ENCODE peak calls at places on chromosomes 2 and 18, in nine cellular contexts. W, P, H, Q, K, Y, N, X and D are unnamed samples.

GRCh38 chr2:25125189-25125588 is 43.2 kb downstream of the POMC start:
- DNase-seq in W (no peak), P (no peak), H (no peak), Q (no peak), K (no peak), Y (no peak), N (no peak), X (no peak), D (no peak)

GRCh38 chr2:38093503-38093902 is 17.6 kb upstream of the CYP1B1 start:
- DNase-seq in W (no peak), P (no peak), H (no peak), Q (no peak), K (no peak), Y (no peak), N (no peak), X (no peak), D (no peak)

GRCh38 chr2:225766431-225766830 is 366.9 kb downstream of the NYAP2 start:
- DNase-seq in W (no peak), P (peak), H (no peak), Q (no peak), K (no peak), Y (no peak), N (peak), X (no peak), D (no peak)

GRCh38 chr2:226378733-226379132 is 420.9 kb downstream of the IRS1 start:
- DNase-seq in W (no peak), P (peak), H (no peak), Q (no peak), K (no peak), Y (no peak), N (peak), X (no peak), D (peak)

GRCh38 chr2:72887032-72887835 is at the start of gene SPR:
- DNase-seq in W (peak), P (peak), H (no peak), Q (no peak), K (no peak), Y (peak), N (peak), X (peak), D (peak)

GRCh38 chr2:216365518-216365917 is 6.8 kb downstream of the MARCHF4 start:
- DNase-seq in W (no peak), P (no peak), H (no peak), Q (no peak), K (no peak), Y (no peak), N (no peak), X (no peak), D (no peak)

GRCh38 chr2:64989982-64990614 is 899 bp downstream of the SLC1A4 start:
- DNase-seq in W (peak), P (no peak), H (no peak), Q (no peak), K (no peak), Y (no peak), N (no peak), X (no peak), D (no peak)

GRCh38 chr2:30041884-30042283 is 104.9 kb upstream of the YPEL5 start:
- DNase-seq in W (no peak), P (no peak), H (no peak), Q (no peak), K (no peak), Y (no peak), N (no peak), X (no peak), D (no peak)

GRCh38 chr2:65411056-65411795 is 21.2 kb downstream of the SPRED2 start:
- DNase-seq in W (no peak), P (no peak), H (no peak), Q (no peak), K (no peak), Y (no peak), N (no peak), X (no peak), D (no peak)

GRCh38 chr2:121777699-121778058 is 22.2 kb downstream of the TSN start:
- DNase-seq in W (no peak), P (peak), H (no peak), Q (no peak), K (no peak), Y (no peak), N (peak), X (peak), D (peak)

GRCh38 chr2:85504434-85505261 is 34.3 kb upstream of the MAT2A start:
- DNase-seq in W (no peak), P (peak), H (no peak), Q (peak), K (peak), Y (no peak), N (peak), X (peak), D (peak)

GRCh38 chr2:235618039-235618438 is 124.2 kb downstream of the AGAP1 start:
- DNase-seq in W (no peak), P (peak), H (no peak), Q (no peak), K (no peak), Y (no peak), N (peak), X (no peak), D (peak)

GRCh38 chr2:227888289-227888688 is 16.9 kb downstream of the DAW1 start:
- DNase-seq in W (no peak), P (no peak), H (no peak), Q (no peak), K (no peak), Y (peak), N (no peak), X (no peak), D (no peak)

GRCh38 chr2:69454976-69455375 is 17.7 kb upstream of the NFU1 start:
- DNase-seq in W (no peak), P (no peak), H (no peak), Q (no peak), K (no peak), Y (no peak), N (no peak), X (no peak), D (no peak)

GRCh38 chr2:234376229-234376628 is 120.7 kb downstream of the ARL4C start:
- DNase-seq in W (no peak), P (no peak), H (no peak), Q (no peak), K (no peak), Y (no peak), N (no peak), X (no peak), D (no peak)

GRCh38 chr18:63578357-63578958 is 8.7 kb upstream of the SERPINB13 start:
- DNase-seq in W (no peak), P (peak), H (peak), Q (peak), K (no peak), Y (no peak), N (peak), X (no peak), D (peak)

GRCh38 chr2:125168442-125168841 is 1143.4 kb downstream of the CNTNAP5 start:
- DNase-seq in W (no peak), P (no peak), H (no peak), Q (no peak), K (no peak), Y (no peak), N (peak), X (no peak), D (no peak)

GRCh38 chr2:37641582-37642111 is 29.8 kb downstream of the CDC42EP3 start:
- DNase-seq in W (no peak), P (peak), H (no peak), Q (peak), K (peak), Y (no peak), N (no peak), X (no peak), D (peak)

GRCh38 chr18:79952457-79952995 is 1.1 kb upstream of the SLC66A2 start:
- DNase-seq in W (no peak), P (no peak), H (no peak), Q (no peak), K (no peak), Y (no peak), N (no peak), X (no peak), D (no peak)

GRCh38 chr2:179917272-179917671 is 55.9 kb upstream of the ZNF385B start:
- DNase-seq in W (no peak), P (peak), H (no peak), Q (no peak), K (peak), Y (no peak), N (peak), X (no peak), D (peak)

GRCh38 chr2:160402498-160402897 is 91.1 kb downstream of the RBMS1 start:
- DNase-seq in W (no peak), P (no peak), H (no peak), Q (no peak), K (no peak), Y (no peak), N (no peak), X (no peak), D (no peak)

GRCh38 chr2:143939976-143940375 is 579.9 kb downstream of the ZEB2 start:
- DNase-seq in W (no peak), P (peak), H (no peak), Q (no peak), K (no peak), Y (no peak), N (peak), X (no peak), D (peak)

GRCh38 chr2:61426267-61426897 is 44.5 kb downstream of the USP34 start:
- DNase-seq in W (peak), P (no peak), H (no peak), Q (no peak), K (no peak), Y (peak), N (peak), X (no peak), D (no peak)

GRCh38 chr2:1321297-1321696 is 92.0 kb upstream of the TPO start:
- DNase-seq in W (no peak), P (no peak), H (no peak), Q (no peak), K (no peak), Y (no peak), N (no peak), X (no peak), D (no peak)

GRCh38 chr2:38634684-38635083 is 31.2 kb upstream of the GALM start:
- DNase-seq in W (no peak), P (no peak), H (no peak), Q (no peak), K (no peak), Y (no peak), N (no peak), X (no peak), D (no peak)

GRCh38 chr2:52335727-52336126 is 1303.8 kb upstream of the NRXN1 start:
- DNase-seq in W (no peak), P (no peak), H (no peak), Q (no peak), K (no peak), Y (no peak), N (no peak), X (no peak), D (no peak)

GRCh38 chr2:225137971-225138370 is 95.7 kb upstream of the DOCK10 start:
- DNase-seq in W (no peak), P (peak), H (no peak), Q (no peak), K (no peak), Y (no peak), N (peak), X (peak), D (peak)

GRCh38 chr18:59357928-59358327 is 1.1 kb downstream of the LMAN1 start:
- DNase-seq in W (no peak), P (peak), H (no peak), Q (no peak), K (no peak), Y (no peak), N (peak), X (peak), D (peak)

GRCh38 chr18:44079602-44080001 is 601.1 kb upstream of the SETBP1 start:
- DNase-seq in W (no peak), P (peak), H (no peak), Q (peak), K (no peak), Y (no peak), N (peak), X (peak), D (no peak)

GRCh38 chr2:230541934-230542380 is 126.0 kb downstream of the SP100 start:
- DNase-seq in W (no peak), P (peak), H (no peak), Q (no peak), K (no peak), Y (no peak), N (peak), X (peak), D (peak)

GRCh38 chr2:233213011-233213410 is 38.5 kb upstream of the ATG16L1 start:
- DNase-seq in W (no peak), P (no peak), H (no peak), Q (no peak), K (no peak), Y (no peak), N (no peak), X (peak), D (no peak)

GRCh38 chr2:189659734-189660133 is 1.5 kb upstream of the ASNSD1 start:
- DNase-seq in W (no peak), P (peak), H (no peak), Q (no peak), K (no peak), Y (no peak), N (no peak), X (no peak), D (no peak)

GRCh38 chr2:217707116-217707742 is 295.6 kb downstream of the TNS1 start:
- DNase-seq in W (no peak), P (peak), H (no peak), Q (no peak), K (no peak), Y (no peak), N (peak), X (peak), D (peak)

GRCh38 chr2:42566837-42567251 is 1.6 kb upstream of the MTA3 start:
- DNase-seq in W (no peak), P (no peak), H (no peak), Q (no peak), K (no peak), Y (no peak), N (no peak), X (no peak), D (no peak)

GRCh38 chr18:80012714-80013113 is 21.5 kb upstream of the RBFA start:
- DNase-seq in W (no peak), P (no peak), H (no peak), Q (no peak), K (no peak), Y (no peak), N (no peak), X (no peak), D (no peak)

GRCh38 chr2:30923575-30923974 is 116.3 kb upstream of the CAPN13 start:
- DNase-seq in W (no peak), P (no peak), H (no peak), Q (no peak), K (no peak), Y (no peak), N (no peak), X (no peak), D (no peak)

GRCh38 chr18:63336366-63337099 is 17.0 kb upstream of the BCL2 start:
- DNase-seq in W (no peak), P (peak), H (no peak), Q (peak), K (peak), Y (no peak), N (peak), X (peak), D (peak)

GRCh38 chr2:138827426-138828054 is 47.4 kb upstream of the NXPH2 start:
- DNase-seq in W (no peak), P (peak), H (no peak), Q (peak), K (peak), Y (no peak), N (peak), X (peak), D (peak)

GRCh38 chr18:24214144-24214543 is 75.3 kb downstream of the CABYR start:
- DNase-seq in W (no peak), P (no peak), H (no peak), Q (no peak), K (no peak), Y (no peak), N (no peak), X (no peak), D (no peak)

GRCh38 chr18:48946329-48946835 is 4.4 kb downstream of the SMAD7 start:
- DNase-seq in W (peak), P (peak), H (no peak), Q (no peak), K (no peak), Y (peak), N (peak), X (no peak), D (peak)

DNA sequence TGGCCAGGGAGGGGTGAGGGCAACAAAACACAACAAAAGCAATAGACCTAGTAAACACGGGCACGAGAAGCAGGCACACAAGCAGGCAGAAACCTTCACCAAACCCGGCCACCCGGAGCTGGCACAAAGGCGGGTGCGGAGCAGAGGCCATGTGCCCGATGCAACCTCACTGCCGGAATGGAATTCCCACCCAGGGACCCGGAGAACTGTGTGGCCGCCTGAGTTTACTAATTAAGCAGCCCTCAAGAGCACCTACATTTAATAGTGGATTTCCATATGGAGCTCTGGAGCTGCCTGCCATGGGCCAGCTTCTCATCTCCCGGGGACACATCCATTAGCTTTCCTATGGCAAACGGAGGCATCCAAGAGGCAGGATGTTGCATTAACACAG is 104.3 kb upstream of the SMIM21 start:
- DNase-seq in W (no peak), P (no peak), H (no peak), Q (no peak), K (no peak), Y (no peak), N (no peak), X (no peak), D (no peak)
- TF ChIP-seq CTCF in W (no peak), P (no peak), H (no peak), Q (no peak), K (no peak), Y (no peak), N (no peak), X (no peak), D (no peak)

DNA sequence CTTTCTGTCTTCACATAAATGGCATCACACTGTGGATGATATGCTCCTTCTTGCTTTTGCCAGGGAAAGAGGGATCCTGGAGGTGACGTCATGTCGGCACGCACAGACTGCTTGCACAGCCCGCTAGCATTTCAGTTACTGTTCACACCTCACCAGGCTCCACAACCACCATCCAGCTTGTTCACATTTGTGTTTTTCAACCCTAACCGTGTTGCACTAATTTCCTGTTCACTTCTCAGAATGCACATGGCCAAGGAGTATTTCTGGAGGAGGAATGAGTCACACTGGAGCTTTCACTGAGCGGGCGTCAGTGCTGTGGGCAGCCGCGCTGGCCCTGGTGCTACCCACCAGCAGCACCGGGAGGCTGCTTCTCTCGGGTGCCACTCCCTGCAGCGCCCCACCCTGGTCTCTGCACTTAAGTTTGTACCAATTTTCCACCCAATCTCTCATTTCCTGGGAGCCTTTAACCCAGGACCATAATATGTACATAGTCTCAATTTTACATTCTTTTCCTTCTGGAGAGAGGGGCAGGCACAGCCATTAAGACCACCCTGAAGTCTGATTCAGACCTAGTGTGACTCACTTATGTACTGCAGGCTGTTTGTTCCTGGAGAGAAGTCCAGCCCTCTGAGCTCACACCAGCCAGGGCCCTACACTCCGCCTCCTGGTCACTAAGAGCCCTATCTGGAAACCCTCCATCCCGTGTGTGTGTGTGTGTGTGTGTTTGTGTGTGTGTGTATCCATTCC is 65.1 kb downstream of the MBP start:
- DNase-seq in W (no peak), P (peak), H (no peak), Q (peak), K (peak), Y (peak), N (peak), X (no peak), D (peak)
- TF ChIP-seq CTCF in W (no peak), P (peak), H (no peak), Q (peak), K (no peak), Y (no peak), N (peak), X (peak), D (peak)

GRCh38 chr2:175181104-175181876 is at the start of gene ATP5MC3:
- DNase-seq in W (peak), P (peak), H (peak), Q (peak), K (peak), Y (peak), N (peak), X (peak), D (peak)
- TF ChIP-seq CTCF in W (no peak), P (peak), H (no peak), Q (no peak), K (peak), Y (peak), N (peak), X (peak), D (peak)

GRCh38 chr2:151891566-151892194 is 63.5 kb upstream of the ARL5A start:
- DNase-seq in W (no peak), P (no peak), H (no peak), Q (no peak), K (no peak), Y (no peak), N (no peak), X (no peak), D (no peak)
- TF ChIP-seq CTCF in W (no peak), P (no peak), H (no peak), Q (no peak), K (no peak), Y (no peak), N (no peak), X (no peak), D (no peak)

GRCh38 chr18:8895341-8895740 is 190.0 kb downstream of the MTCL1 start:
- DNase-seq in W (no peak), P (no peak), H (no peak), Q (no peak), K (no peak), Y (no peak), N (no peak), X (no peak), D (no peak)

GRCh38 chr18:8895987-8896619 is 190.7 kb downstream of the MTCL1 start:
- DNase-seq in W (no peak), P (peak), H (no peak), Q (peak), K (peak), Y (no peak), N (peak), X (peak), D (peak)

GRCh38 chr18:8901019-8901418 is 195.7 kb downstream of the MTCL1 start:
- DNase-seq in W (no peak), P (no peak), H (no peak), Q (no peak), K (no peak), Y (no peak), N (no peak), X (no peak), D (no peak)

GRCh38 chr18:8900552-8900951 is 195.2 kb downstream of the MTCL1 start:
- DNase-seq in W (no peak), P (no peak), H (no peak), Q (no peak), K (no peak), Y (no peak), N (no peak), X (no peak), D (no peak)

GRCh38 chr18:8898990-8899389 is 193.6 kb downstream of the MTCL1 start:
- DNase-seq in W (peak), P (no peak), H (no peak), Q (no peak), K (no peak), Y (no peak), N (no peak), X (no peak), D (no peak)
- TF ChIP-seq CTCF in W (no peak), P (no peak), H (no peak), Q (no peak), K (no peak), Y (no peak), N (no peak), X (no peak), D (no peak)

DNA sequence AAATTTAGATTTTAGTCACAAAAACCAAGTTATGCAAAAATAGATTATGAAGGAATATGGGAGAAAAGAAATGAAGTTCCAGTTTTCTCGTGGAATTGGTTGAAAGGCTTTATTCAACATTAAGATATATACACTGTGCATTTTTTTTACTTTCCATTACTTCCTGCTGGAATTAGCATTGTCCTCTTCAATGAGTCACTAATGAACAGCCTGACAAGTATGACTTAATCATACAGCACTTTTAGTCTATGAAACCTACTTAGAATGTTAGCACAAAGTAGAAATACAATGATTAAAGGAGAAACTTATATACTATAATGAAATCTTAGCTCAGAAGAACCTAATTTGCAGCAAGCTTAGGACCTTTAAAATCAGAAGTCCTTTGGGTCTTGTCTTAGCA is 236.6 kb downstream of the CAMKMT start:
- DNase-seq in W (no peak), P (no peak), H (no peak), Q (no peak), K (no peak), Y (no peak), N (no peak), X (no peak), D (no peak)
- TF ChIP-seq CTCF in W (no peak), P (no peak), H (no peak), Q (no peak), K (no peak), Y (no peak), N (no peak), X (no peak), D (no peak)